ENCODE peak calls at places on chromosomes 1 and 21, in six cellular contexts. E is tibial artery, H is HAP-1, U is astrocyte, X is pancreas, Z is endodermal cell. T is an unnamed sample. For H3K27me3 and H3K36me3, the result is how much of the 10 kb centered on the place peaks cover.

GRCh38 chr1:6423321-6423999 is 1.1 kb upstream of the ESPN start:
- DNase-seq in X (peak), H (peak), U (peak), Z (peak), E (no peak), T (peak)

GRCh38 chr1:27572679-27573426 is 31.1 kb downstream of the AHDC1 start:
- DNase-seq in H (no peak), X (no peak), Z (peak), U (no peak), E (peak), T (no peak)

GRCh38 chr1:21437341-21437640 is 2.6 kb upstream of the NBPF3 start:
- DNase-seq in H (no peak), E (no peak), U (no peak), Z (no peak), X (no peak), T (no peak)

GRCh38 chr1:170410391-170411146 is 121.4 kb upstream of the GORAB start:
- DNase-seq in U (peak), Z (no peak), E (no peak), X (no peak), H (no peak), T (no peak)

GRCh38 chr1:218705911-218706893 is 361.1 kb downstream of the TGFB2 start:
- DNase-seq in H (no peak), U (peak), X (no peak), Z (no peak), E (no peak), T (peak)

GRCh38 chr1:101006553-101006952 is 19.0 kb downstream of the DPH5 start:
- DNase-seq in E (no peak), H (no peak), X (no peak), Z (no peak), U (no peak), T (no peak)

GRCh38 chr1:111620412-111620971 is 903 bp downstream of the RAP1A start:
- DNase-seq in X (no peak), E (no peak), U (no peak), H (no peak), Z (no peak), T (no peak)

GRCh38 chr1:234154320-234155251 is 218.7 kb upstream of the COA6 start:
- DNase-seq in E (no peak), Z (peak), U (peak), H (peak), X (no peak), T (peak)

GRCh38 chr1:62241357-62242131 is 46.9 kb downstream of the L1TD1 start:
- DNase-seq in Z (no peak), U (no peak), X (peak), E (no peak), H (peak), T (no peak)

GRCh38 chr1:192489748-192490147 is 85.8 kb upstream of the RGS1 start:
- DNase-seq in H (no peak), Z (no peak), X (no peak), E (peak), U (peak), T (peak)

GRCh38 chr1:27368872-27369703 is 2.3 kb upstream of the MAP3K6 start:
- DNase-seq in U (no peak), E (no peak), X (no peak), H (no peak), Z (no peak), T (no peak)

GRCh38 chr1:199821029-199821779 is 206.3 kb upstream of the NR5A2 start:
- DNase-seq in Z (no peak), U (no peak), H (no peak), E (no peak), X (no peak), T (no peak)

GRCh38 chr1:117590273-117590925 is 15.4 kb upstream of the TENT5C start:
- DNase-seq in U (no peak), E (no peak), X (no peak), H (no peak), Z (peak), T (no peak)

GRCh38 chr1:157505481-157506272 is 46.6 kb downstream of the FCRL5 start:
- DNase-seq in E (peak), X (peak), H (peak), Z (peak), U (peak), T (no peak)

GRCh38 chr1:35637401-35637809 is 3.9 kb downstream of the PSMB2 start:
- DNase-seq in X (no peak), H (peak), E (no peak), U (peak), Z (no peak), T (peak)

GRCh38 chr1:87523466-87523865 is 194.8 kb downstream of the LMO4 start:
- DNase-seq in Z (no peak), H (no peak), U (peak), E (peak), X (no peak), T (no peak)

GRCh38 chr1:942411-942821 is 16.6 kb downstream of the NOC2L start:
- DNase-seq in H (no peak), E (no peak), U (no peak), Z (peak), X (no peak), T (no peak)

GRCh38 chr1:941027-941587 is 17.4 kb downstream of the SAMD11 start:
- DNase-seq in E (no peak), U (no peak), Z (no peak), H (no peak), X (no peak), T (no peak)

GRCh38 chr1:942864-943533 is 16.1 kb downstream of the NOC2L start:
- DNase-seq in E (no peak), U (peak), X (no peak), H (no peak), Z (no peak), T (no peak)

GRCh38 chr1:940121-941026 is 16.7 kb downstream of the SAMD11 start:
- DNase-seq in Z (peak), E (peak), X (peak), H (peak), U (peak), T (no peak)

DNA sequence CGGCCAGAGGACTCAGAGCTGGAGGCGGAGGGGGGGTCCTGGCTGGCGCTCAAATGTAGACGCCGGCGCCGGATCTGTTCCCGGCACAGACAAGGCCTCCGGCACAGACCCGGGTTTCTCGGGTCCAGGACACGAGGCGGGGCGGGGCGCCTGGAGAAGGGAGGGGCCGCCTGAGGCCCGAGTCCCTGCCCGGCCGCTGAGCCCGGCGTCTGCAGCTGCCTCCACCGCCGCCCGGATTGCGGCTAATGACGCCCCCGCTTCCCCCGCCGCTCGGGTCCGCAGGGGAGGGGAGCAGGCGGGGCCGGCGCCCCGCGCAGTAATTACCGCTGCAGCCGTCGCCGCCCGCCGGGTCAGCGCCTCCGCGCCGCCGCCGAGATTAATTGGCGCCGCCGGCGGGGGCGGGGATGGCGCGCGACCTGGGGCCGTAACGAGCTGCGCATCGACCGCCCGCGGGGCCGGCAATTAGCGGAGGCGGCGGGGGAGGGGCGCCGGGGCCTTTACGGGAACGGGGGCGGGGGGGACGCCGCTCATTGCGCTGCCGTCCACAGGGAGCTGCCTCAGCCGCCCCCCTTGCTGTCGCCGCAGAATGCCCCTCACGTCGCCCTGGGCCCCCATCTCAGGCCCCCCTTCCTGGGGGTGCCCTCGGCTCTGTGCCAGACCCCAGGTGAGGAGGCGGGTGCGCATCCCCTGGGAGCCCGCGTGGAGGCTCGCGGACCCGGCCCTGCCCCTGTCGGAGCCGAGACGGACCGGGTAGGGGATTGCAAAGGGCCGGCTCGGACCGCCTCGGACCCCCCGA is 17.3 kb downstream of the NOC2L start:
- DNase-seq in Z (peak), U (peak), H (peak), E (peak), X (peak), T (no peak)
- H3K27me3 ChIP-seq in Z (under half), U (under half), H (under half), E (under half), X (under half), T (under half)

GRCh38 chr1:88983791-88984552 is 8.5 kb downstream of the KYAT3 start:
- DNase-seq in U (peak), Z (no peak), H (peak), X (no peak), E (no peak), T (no peak)
- H3K4me3 ChIP-seq in U (no peak), Z (no peak), H (no peak), X (peak), E (no peak), T (no peak)

GRCh38 chr21:31667141-31667540 is 7.6 kb downstream of the SOD1 start:
- DNase-seq in E (no peak), X (no peak), U (no peak), H (no peak), Z (no peak), T (no peak)
- H3K36me3 ChIP-seq in E (under half), X (under half), U (under half), H (half or more), Z (half or more), T (under half)

GRCh38 chr1:44559361-44559760 is 114.9 kb downstream of the TMEM53 start:
- DNase-seq in Z (no peak), U (no peak), X (no peak), H (no peak), E (no peak), T (no peak)
- H3K27me3 ChIP-seq in Z (under half), U (under half), X (under half), H (under half), E (under half), T (under half)

GRCh38 chr1:67472056-67472455 is 41.9 kb upstream of the SERBP1 start:
- DNase-seq in H (no peak), Z (no peak), E (no peak), U (no peak), X (no peak), T (no peak)
- H3K4me3 ChIP-seq in H (no peak), Z (no peak), E (no peak), U (no peak), X (no peak), T (no peak)

GRCh38 chr1:3780901-3781300 is 8.4 kb downstream of the SMIM1 start:
- DNase-seq in Z (peak), E (no peak), H (no peak), U (no peak), X (no peak), T (no peak)
- H3K36me3 ChIP-seq in Z (half or more), E (half or more), H (half or more), U (under half), X (under half), T (under half)

GRCh38 chr21:42089665-42090310 is 18.7 kb downstream of the UMODL1 start:
- DNase-seq in H (no peak), X (no peak), U (no peak), Z (no peak), E (no peak), T (no peak)
- H3K27me3 ChIP-seq in H (under half), X (under half), U (under half), Z (under half), E (under half), T (under half)